ENCODE peak calls at places on chromosomes 12 and 14, in five cellular contexts. I, Y, E, N and V are unnamed samples.

GRCh38 chr14:89617471-89618291 is 200.6 kb upstream of the FOXN3 start:
- DNase-seq in I (no peak), Y (peak), E (no peak), N (no peak), V (peak)

GRCh38 chr12:2483713-2484112 is 311.1 kb upstream of the FKBP4 start:
- DNase-seq in I (no peak), Y (no peak), E (no peak), N (no peak), V (no peak)

GRCh38 chr12:123139926-123140674 is 10.8 kb downstream of the PITPNM2 start:
- DNase-seq in I (no peak), Y (peak), E (no peak), N (no peak), V (no peak)

GRCh38 chr12:24719293-24719721 is 229.6 kb downstream of the BCAT1 start:
- DNase-seq in I (no peak), Y (no peak), E (no peak), N (no peak), V (no peak)

GRCh38 chr14:60161176-60162107 is 3.8 kb downstream of the DHRS7 start:
- DNase-seq in I (no peak), Y (peak), E (no peak), N (no peak), V (no peak)

GRCh38 chr12:124380793-124381453 is 86.0 kb downstream of the RFLNA start:
- DNase-seq in I (no peak), Y (no peak), E (no peak), N (no peak), V (no peak)

GRCh38 chr12:52156757-52157565 is 34.9 kb downstream of the KRT80 start:
- DNase-seq in I (peak), Y (peak), E (no peak), N (peak), V (peak)

GRCh38 chr14:105748204-105748578 is 221.8 kb downstream of the TMEM121 start:
- DNase-seq in I (no peak), Y (no peak), E (no peak), N (peak), V (no peak)

GRCh38 chr12:124302807-124303578 is 8.1 kb downstream of the RFLNA start:
- DNase-seq in I (no peak), Y (no peak), E (no peak), N (no peak), V (no peak)

GRCh38 chr14:106737025-106737424 is 1210.6 kb downstream of the TMEM121 start:
- DNase-seq in I (no peak), Y (no peak), E (no peak), N (no peak), V (no peak)

GRCh38 chr14:73233564-73233963 is 3.7 kb upstream of the PAPLN start:
- DNase-seq in I (no peak), Y (no peak), E (no peak), N (no peak), V (no peak)

GRCh38 chr12:105368047-105368646 is 37.7 kb downstream of the C12orf75 start:
- DNase-seq in I (peak), Y (no peak), E (no peak), N (peak), V (no peak)

GRCh38 chr12:92144631-92145480 is 790 bp downstream of the BTG1 start:
- DNase-seq in I (peak), Y (peak), E (no peak), N (peak), V (peak)
- TF ChIP-seq SUZ12 in I (no peak), Y (no peak), E (no peak), N (no peak), V (no peak)

DNA sequence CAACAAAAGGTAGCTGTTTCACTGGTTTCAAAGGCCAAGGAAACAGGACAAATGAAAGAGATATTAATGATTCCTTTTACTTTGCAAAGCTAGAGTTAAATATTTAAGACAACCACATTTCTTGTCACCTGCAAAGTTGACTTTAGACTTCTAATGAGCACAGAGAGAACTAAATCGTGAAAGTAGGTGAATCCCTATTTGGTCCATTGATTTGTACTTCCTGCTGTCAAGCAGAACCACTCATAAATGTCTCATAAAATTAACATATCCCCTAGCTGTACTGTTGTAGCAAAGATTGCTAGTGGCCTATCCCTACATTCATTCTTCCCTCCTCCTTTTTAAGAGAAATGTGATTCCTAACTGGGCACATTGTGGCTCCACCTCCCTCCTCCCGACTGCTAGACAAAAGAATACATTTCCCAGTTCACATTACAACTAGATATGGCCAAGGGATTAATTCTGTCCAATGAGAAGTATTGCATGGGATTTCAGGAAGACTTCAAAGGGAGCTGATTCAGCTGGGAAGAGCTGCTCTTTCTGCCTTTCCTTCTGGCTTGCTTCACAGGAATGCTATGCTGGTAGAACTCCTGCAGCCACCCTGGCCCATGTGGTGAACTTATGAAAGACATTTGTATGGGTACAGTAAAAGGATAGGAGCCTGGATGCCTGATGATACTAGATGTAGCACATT is 227.5 kb upstream of the ABCD2 start:
- DNase-seq in I (no peak), Y (peak), E (no peak), N (no peak), V (peak)
- TF ChIP-seq SUZ12 in I (no peak), Y (no peak), E (no peak), N (no peak), V (no peak)

GRCh38 chr14:75482366-75482765 is 39.9 kb upstream of the BATF start:
- DNase-seq in I (no peak), Y (no peak), E (no peak), N (no peak), V (no peak)

GRCh38 chr14:75486317-75486716 is 36.0 kb upstream of the BATF start:
- DNase-seq in I (no peak), Y (no peak), E (no peak), N (no peak), V (no peak)

GRCh38 chr14:75489480-75489837 is 32.8 kb upstream of the BATF start:
- DNase-seq in I (peak), Y (no peak), E (no peak), N (no peak), V (no peak)

GRCh38 chr14:75487155-75487671 is 35.1 kb upstream of the BATF start:
- DNase-seq in I (peak), Y (no peak), E (peak), N (no peak), V (no peak)

DNA sequence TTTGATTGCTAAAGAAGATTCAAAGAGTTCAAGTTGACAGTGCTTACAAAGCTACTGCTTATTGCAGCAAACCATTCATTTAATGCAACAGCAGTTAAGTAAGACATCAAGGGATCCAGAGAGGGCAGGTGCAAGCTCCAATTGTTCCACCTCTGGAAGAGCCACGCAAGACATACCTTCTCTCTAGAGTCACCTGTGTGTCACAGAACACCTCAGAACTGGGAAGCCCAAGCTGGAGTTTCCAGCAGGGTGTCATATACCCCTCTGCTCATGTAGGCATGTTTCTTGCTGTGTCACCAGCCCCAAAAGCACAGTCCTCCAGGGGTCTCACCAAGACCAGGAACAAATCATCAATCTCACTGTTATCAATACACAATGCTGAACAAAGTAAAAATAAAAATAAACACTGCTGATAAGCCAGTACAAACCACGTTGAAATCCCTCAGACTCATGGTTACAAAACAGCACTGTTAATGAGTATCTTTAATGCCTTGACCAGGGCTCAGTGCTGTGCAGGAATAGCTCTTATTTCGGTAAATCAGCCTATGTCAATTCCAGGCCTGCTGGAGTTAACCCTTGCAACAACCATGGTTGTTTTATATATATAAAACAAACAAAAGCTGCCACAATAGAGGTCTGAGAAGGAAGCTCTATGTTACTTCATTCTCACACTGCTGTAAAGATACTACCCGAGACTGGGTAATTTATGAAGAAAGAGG is 37.4 kb upstream of the BATF start:
- DNase-seq in I (peak), Y (no peak), E (no peak), N (no peak), V (no peak)
- TF ChIP-seq SUZ12 in I (no peak), Y (no peak), E (no peak), N (no peak), V (no peak)

DNA sequence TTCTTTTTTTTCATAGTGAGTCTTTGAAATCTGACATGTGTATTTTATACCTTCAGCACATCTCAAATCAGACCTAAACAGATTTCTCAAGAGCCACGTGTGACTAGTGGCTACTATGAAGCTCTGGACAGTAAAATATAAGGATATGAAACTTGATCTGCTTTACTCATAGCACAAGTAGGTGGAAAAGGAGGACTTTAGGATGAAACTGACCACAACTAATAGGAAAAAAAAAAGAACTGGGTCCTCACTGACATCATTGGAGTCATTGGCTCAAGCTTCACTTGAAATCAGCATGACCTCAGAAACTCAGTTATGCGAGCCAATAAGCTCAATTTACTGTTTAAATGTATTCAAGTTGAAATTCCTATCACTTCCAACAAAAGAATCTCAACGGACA is 34.0 kb upstream of the CIT start:
- DNase-seq in I (no peak), Y (no peak), E (no peak), N (no peak), V (no peak)
- TF ChIP-seq SUZ12 in I (no peak), Y (no peak), E (no peak), N (no peak), V (no peak)

GRCh38 chr12:46217686-46218508 is 50.9 kb downstream of the SLC38A1 start:
- DNase-seq in I (no peak), Y (no peak), E (peak), N (no peak), V (no peak)

GRCh38 chr12:46219892-46220655 is 48.8 kb downstream of the SLC38A1 start:
- DNase-seq in I (no peak), Y (peak), E (no peak), N (no peak), V (no peak)

GRCh38 chr12:46219147-46219891 is 49.5 kb downstream of the SLC38A1 start:
- DNase-seq in I (no peak), Y (no peak), E (no peak), N (no peak), V (no peak)

GRCh38 chr12:46221255-46222128 is 47.4 kb downstream of the SLC38A1 start:
- DNase-seq in I (no peak), Y (no peak), E (no peak), N (no peak), V (no peak)

GRCh38 chr12:46218509-46219095 is 50.2 kb downstream of the SLC38A1 start:
- DNase-seq in I (no peak), Y (no peak), E (no peak), N (no peak), V (no peak)
- TF ChIP-seq SUZ12 in I (no peak), Y (no peak), E (no peak), N (no peak), V (no peak)

DNA sequence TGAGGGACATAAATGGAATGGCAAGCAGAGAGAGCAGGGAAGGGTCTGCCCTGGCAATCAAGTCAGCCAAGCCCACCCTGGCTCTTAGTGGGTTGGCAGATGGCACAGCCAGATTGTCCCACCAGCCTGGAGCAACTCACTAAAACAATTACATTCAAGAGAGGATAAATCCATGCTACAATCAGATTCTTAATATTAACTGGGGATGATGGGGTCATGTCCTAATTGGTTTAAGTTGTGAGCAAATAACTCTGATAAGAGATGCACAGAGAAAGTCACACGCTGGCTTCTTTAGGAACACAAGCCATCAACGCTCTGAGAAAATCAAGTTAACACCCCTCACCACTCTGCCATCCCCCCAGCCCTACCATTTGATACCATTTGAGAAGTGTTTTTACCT is 2.7 kb upstream of the PELI2 start:
- DNase-seq in I (no peak), Y (no peak), E (no peak), N (no peak), V (no peak)
- TF ChIP-seq SUZ12 in I (no peak), Y (no peak), E (no peak), N (no peak), V (no peak)

DNA sequence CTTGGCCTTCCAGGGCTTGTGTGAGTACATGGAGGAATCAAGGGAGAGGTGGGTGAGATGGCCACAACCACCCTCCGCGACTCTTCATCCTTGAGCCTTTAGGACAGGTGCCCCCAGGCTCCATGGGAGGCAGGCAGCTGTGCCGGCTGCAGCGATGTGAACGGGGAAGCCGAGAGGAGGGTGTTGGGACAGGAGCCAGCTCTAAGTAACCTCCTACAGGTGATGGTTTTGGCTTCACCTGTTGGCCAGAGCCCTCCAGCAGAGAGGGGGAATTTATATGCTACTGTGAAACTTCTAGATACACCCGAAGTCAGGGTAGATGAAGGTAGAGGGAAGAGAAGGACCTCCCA is 132.2 kb upstream of the HIF1A start:
- DNase-seq in I (no peak), Y (no peak), E (no peak), N (no peak), V (no peak)
- TF ChIP-seq SUZ12 in I (no peak), Y (no peak), E (no peak), N (no peak), V (no peak)

DNA sequence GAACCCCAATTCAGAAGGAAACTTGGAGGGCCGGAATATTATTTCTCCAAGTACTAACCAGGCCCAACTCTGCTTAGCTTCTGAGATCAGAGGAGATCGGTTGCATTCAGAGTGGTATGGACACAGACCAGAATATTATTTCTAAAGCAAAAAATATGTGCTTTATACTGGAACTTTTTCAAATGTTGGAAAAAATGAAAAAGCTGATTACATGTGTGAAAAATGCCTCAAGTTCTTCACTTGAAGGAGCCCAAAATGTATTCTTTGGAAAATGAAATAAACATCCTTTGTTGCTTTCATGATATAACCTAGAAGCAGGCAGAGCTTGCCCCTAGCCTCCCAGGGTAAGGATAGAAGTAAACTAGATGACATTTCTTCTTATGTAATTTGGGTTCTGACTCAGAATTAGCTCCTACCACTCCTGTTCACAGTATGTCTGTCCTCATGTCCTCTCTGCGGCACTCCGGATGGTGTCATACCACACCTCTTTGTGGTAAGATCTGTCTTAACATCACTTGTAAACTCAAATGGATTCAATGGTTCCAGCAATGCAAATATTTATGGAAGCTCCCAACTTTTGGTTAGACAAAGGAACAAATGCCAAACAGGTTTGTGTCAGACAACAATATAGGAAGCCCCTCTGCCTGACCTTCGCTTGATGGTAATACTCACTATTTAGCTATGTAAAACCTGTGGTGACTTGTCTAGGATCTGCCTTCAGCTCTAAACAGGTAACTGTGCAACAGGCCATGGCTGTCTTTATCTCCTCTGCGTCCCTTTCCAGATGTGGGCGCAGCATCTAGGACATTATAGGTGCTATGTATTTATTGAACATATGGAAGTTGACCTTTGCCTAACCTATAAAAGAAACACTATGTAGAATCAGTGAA is 178.5 kb downstream of the SSPN start:
- DNase-seq in I (no peak), Y (no peak), E (no peak), N (no peak), V (no peak)
- TF ChIP-seq SUZ12 in I (no peak), Y (no peak), E (no peak), N (no peak), V (no peak)

DNA sequence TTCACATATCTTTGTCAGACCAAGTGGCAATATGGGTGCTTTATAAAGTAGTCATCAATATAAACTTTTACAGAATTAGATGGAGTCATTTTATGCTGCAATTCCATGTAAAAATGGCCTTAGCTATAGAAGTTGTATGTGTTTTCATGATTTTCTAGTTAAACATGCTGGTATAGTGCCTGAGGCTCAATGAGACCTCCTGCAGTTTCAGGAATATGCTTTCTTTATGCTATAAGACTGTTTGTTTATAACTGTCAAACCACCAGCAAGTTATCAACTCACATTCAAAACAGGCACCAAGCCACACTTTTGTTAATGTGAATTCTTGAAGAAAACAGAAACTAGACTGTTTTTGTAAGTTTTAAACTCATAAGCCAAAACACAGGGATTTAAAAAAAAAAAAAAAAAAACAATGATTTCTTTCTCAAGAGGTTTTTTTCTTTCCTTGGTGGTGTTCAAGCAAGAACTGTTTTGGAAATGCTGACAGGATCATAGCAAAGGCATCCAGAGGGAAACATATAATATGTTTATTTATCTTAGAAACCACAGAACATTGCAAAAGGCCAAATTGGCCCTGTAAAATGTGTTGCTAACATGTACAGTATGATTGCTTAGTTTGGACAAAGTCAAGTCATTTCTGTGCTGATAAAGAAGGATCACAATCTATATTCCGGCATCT is 28.8 kb upstream of the LUM start:
- DNase-seq in I (no peak), Y (no peak), E (no peak), N (no peak), V (no peak)
- TF ChIP-seq SUZ12 in I (no peak), Y (no peak), E (no peak), N (no peak), V (no peak)